ENCODE peak calls at places on chromosomes 6 and 20, in five cellular contexts. One of them, this sample, is unnamed.

GRCh38 chr20:47669489-47669888 is 115.8 kb downstream of the SULF2 start:
- DNase-seq in lower lobe of right lung: no peak
- DNase-seq in GM12865: no peak
- DNase-seq in kidney epithelial cell: no peak
- DNase-seq in heart left ventricle: no peak
- DNase-seq in this sample: no peak

GRCh38 chr6:78910611-78911134 is 43.3 kb downstream of the IRAK1BP1 start:
- DNase-seq in heart left ventricle: peak
- DNase-seq in kidney epithelial cell: no peak
- DNase-seq in lower lobe of right lung: peak
- DNase-seq in GM12865: peak
- DNase-seq in this sample: no peak

GRCh38 chr6:135281227-135281626 is 100.1 kb downstream of the MYB start:
- DNase-seq in heart left ventricle: no peak
- DNase-seq in lower lobe of right lung: no peak
- DNase-seq in kidney epithelial cell: no peak
- DNase-seq in GM12865: no peak
- DNase-seq in this sample: peak

GRCh38 chr6:157879873-157880254 is 56.8 kb downstream of the SNX9 start:
- DNase-seq in heart left ventricle: no peak
- DNase-seq in GM12865: peak
- DNase-seq in kidney epithelial cell: no peak
- DNase-seq in lower lobe of right lung: peak
- DNase-seq in this sample: no peak

GRCh38 chr20:23231561-23232218 is 118.9 kb upstream of the NXT1 start:
- DNase-seq in GM12865: no peak
- DNase-seq in heart left ventricle: no peak
- DNase-seq in lower lobe of right lung: no peak
- DNase-seq in kidney epithelial cell: no peak
- DNase-seq in this sample: no peak

GRCh38 chr6:97133071-97133470 is 149.9 kb downstream of the MMS22L start:
- DNase-seq in heart left ventricle: no peak
- DNase-seq in kidney epithelial cell: no peak
- DNase-seq in lower lobe of right lung: no peak
- DNase-seq in GM12865: no peak
- DNase-seq in this sample: no peak

GRCh38 chr6:16486661-16487060 is 248.3 kb downstream of the GMPR start:
- DNase-seq in GM12865: no peak
- DNase-seq in heart left ventricle: no peak
- DNase-seq in kidney epithelial cell: no peak
- DNase-seq in lower lobe of right lung: no peak
- DNase-seq in this sample: no peak

GRCh38 chr6:112193535-112194051 is 60.8 kb downstream of the LAMA4 start:
- DNase-seq in lower lobe of right lung: no peak
- DNase-seq in heart left ventricle: no peak
- DNase-seq in GM12865: no peak
- DNase-seq in kidney epithelial cell: no peak
- DNase-seq in this sample: no peak

GRCh38 chr20:37992802-37993538 is 40.3 kb downstream of the TTI1 start:
- DNase-seq in lower lobe of right lung: peak
- DNase-seq in heart left ventricle: peak
- DNase-seq in kidney epithelial cell: no peak
- DNase-seq in GM12865: peak
- DNase-seq in this sample: peak

GRCh38 chr6:14207493-14207892 is 89.9 kb downstream of the CD83 start:
- DNase-seq in kidney epithelial cell: peak
- DNase-seq in heart left ventricle: no peak
- DNase-seq in lower lobe of right lung: no peak
- DNase-seq in GM12865: no peak
- DNase-seq in this sample: no peak

GRCh38 chr6:39657355-39657754 is 67.9 kb downstream of the KIF6 start:
- DNase-seq in lower lobe of right lung: no peak
- DNase-seq in GM12865: no peak
- DNase-seq in heart left ventricle: no peak
- DNase-seq in kidney epithelial cell: no peak
- DNase-seq in this sample: no peak

GRCh38 chr6:39653631-39654030 is 71.6 kb downstream of the KIF6 start:
- DNase-seq in lower lobe of right lung: no peak
- DNase-seq in heart left ventricle: no peak
- DNase-seq in GM12865: no peak
- DNase-seq in kidney epithelial cell: no peak
- DNase-seq in this sample: no peak

DNA sequence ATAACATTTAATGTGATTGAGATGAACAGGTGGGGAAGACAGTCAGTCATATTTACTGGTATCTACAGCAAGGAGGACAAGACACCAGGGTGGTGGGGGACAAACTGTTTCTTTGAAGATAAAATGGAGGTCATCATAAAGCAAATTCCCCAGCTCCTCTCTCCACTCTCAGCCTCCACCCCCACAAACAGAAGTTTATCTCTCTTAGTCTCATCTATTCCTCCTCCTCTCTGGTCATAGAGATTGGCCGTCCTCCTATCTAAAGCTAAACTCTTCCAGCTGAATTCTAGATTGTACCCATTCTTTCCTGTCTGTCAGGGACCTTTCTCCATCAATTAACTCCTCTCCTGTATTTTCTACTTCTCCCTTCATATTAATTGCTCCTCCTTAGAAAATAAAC is 71.1 kb downstream of the KIF6 start:
- DNase-seq in heart left ventricle: no peak
- DNase-seq in kidney epithelial cell: no peak
- DNase-seq in GM12865: no peak
- DNase-seq in lower lobe of right lung: no peak
- DNase-seq in this sample: no peak
- H3K4me3 ChIP-seq in heart left ventricle: no peak
- H3K4me3 ChIP-seq in kidney epithelial cell: no peak
- H3K4me3 ChIP-seq in GM12865: no peak
- H3K4me3 ChIP-seq in lower lobe of right lung: no peak
- H3K4me3 ChIP-seq in this sample: no peak

GRCh38 chr20:63731410-63731809 is 5.1 kb upstream of the LIME1 start:
- DNase-seq in kidney epithelial cell: no peak
- DNase-seq in GM12865: no peak
- DNase-seq in lower lobe of right lung: no peak
- DNase-seq in heart left ventricle: no peak
- DNase-seq in this sample: no peak
- H3K4me3 ChIP-seq in kidney epithelial cell: no peak
- H3K4me3 ChIP-seq in GM12865: no peak
- H3K4me3 ChIP-seq in lower lobe of right lung: no peak
- H3K4me3 ChIP-seq in heart left ventricle: no peak
- H3K4me3 ChIP-seq in this sample: peak

DNA sequence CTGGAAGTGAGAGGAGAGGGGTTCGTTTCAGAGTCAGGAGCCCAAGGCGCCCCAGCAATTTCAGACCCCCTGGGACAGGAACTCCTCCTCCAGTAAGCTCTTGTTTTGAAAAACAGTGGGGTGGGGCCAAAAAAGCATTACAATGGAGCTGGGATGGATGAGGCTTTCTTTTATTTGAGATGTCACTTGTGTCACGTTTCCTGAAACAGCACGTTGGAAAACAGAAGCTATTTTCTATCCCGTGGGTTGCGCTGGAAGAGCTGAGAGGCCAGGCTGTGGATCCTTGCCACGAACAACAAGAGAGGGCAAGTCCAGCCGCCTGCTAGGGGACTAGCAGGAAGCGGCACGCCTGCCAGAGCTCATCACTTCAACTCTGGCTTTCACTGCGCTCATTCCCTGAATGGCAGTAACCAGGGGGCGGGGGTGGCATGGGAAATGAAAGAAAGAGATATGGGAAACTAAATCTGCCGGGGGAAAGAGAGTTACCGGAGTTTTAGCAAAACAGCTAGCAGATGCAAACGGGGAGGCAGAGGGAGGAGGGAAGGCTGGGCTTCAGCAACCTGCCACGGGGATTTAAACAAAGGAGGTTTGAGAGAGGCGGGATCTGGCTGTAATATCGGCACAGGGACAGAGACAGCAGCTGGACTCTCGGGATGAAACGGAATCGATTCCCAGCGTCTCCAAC is 34.6 kb downstream of the GCNT2 start:
- DNase-seq in GM12865: no peak
- DNase-seq in kidney epithelial cell: no peak
- DNase-seq in lower lobe of right lung: peak
- DNase-seq in heart left ventricle: peak
- DNase-seq in this sample: no peak
- H3K4me3 ChIP-seq in GM12865: no peak
- H3K4me3 ChIP-seq in kidney epithelial cell: peak
- H3K4me3 ChIP-seq in lower lobe of right lung: peak
- H3K4me3 ChIP-seq in heart left ventricle: peak
- H3K4me3 ChIP-seq in this sample: no peak

GRCh38 chr20:10735195-10735949 is 61.6 kb upstream of the JAG1 start:
- DNase-seq in lower lobe of right lung: no peak
- DNase-seq in kidney epithelial cell: no peak
- DNase-seq in heart left ventricle: peak
- DNase-seq in GM12865: no peak
- DNase-seq in this sample: no peak

GRCh38 chr20:10741060-10741459 is 67.3 kb upstream of the JAG1 start:
- DNase-seq in GM12865: no peak
- DNase-seq in lower lobe of right lung: no peak
- DNase-seq in heart left ventricle: no peak
- DNase-seq in kidney epithelial cell: no peak
- DNase-seq in this sample: no peak

GRCh38 chr20:10739134-10739533 is 65.3 kb upstream of the JAG1 start:
- DNase-seq in lower lobe of right lung: no peak
- DNase-seq in kidney epithelial cell: no peak
- DNase-seq in GM12865: no peak
- DNase-seq in heart left ventricle: no peak
- DNase-seq in this sample: no peak

GRCh38 chr20:10739575-10739974 is 65.8 kb upstream of the JAG1 start:
- DNase-seq in kidney epithelial cell: no peak
- DNase-seq in heart left ventricle: no peak
- DNase-seq in GM12865: peak
- DNase-seq in lower lobe of right lung: no peak
- DNase-seq in this sample: no peak
- H3K4me3 ChIP-seq in kidney epithelial cell: no peak
- H3K4me3 ChIP-seq in heart left ventricle: peak
- H3K4me3 ChIP-seq in GM12865: peak
- H3K4me3 ChIP-seq in lower lobe of right lung: peak
- H3K4me3 ChIP-seq in this sample: no peak

GRCh38 chr20:63177134-63177784 is 38.7 kb downstream of the YTHDF1 start:
- DNase-seq in kidney epithelial cell: no peak
- DNase-seq in lower lobe of right lung: no peak
- DNase-seq in GM12865: peak
- DNase-seq in heart left ventricle: no peak
- DNase-seq in this sample: no peak
- H3K4me3 ChIP-seq in kidney epithelial cell: no peak
- H3K4me3 ChIP-seq in lower lobe of right lung: no peak
- H3K4me3 ChIP-seq in GM12865: no peak
- H3K4me3 ChIP-seq in heart left ventricle: peak
- H3K4me3 ChIP-seq in this sample: no peak

GRCh38 chr20:50347568-50347981 is 156.9 kb downstream of the CEBPB start:
- DNase-seq in GM12865: no peak
- DNase-seq in heart left ventricle: no peak
- DNase-seq in kidney epithelial cell: no peak
- DNase-seq in lower lobe of right lung: no peak
- DNase-seq in this sample: no peak
- H3K4me3 ChIP-seq in GM12865: no peak
- H3K4me3 ChIP-seq in heart left ventricle: no peak
- H3K4me3 ChIP-seq in kidney epithelial cell: no peak
- H3K4me3 ChIP-seq in lower lobe of right lung: no peak
- H3K4me3 ChIP-seq in this sample: no peak

GRCh38 chr6:139981810-139982550 is 607.5 kb upstream of the CITED2 start:
- DNase-seq in GM12865: peak
- DNase-seq in kidney epithelial cell: no peak
- DNase-seq in heart left ventricle: peak
- DNase-seq in lower lobe of right lung: no peak
- DNase-seq in this sample: no peak
- H3K4me3 ChIP-seq in GM12865: no peak
- H3K4me3 ChIP-seq in kidney epithelial cell: no peak
- H3K4me3 ChIP-seq in heart left ventricle: no peak
- H3K4me3 ChIP-seq in lower lobe of right lung: no peak
- H3K4me3 ChIP-seq in this sample: no peak

GRCh38 chr6:142088858-142089216 is 43.9 kb upstream of the GJE1 start:
- DNase-seq in GM12865: no peak
- DNase-seq in lower lobe of right lung: no peak
- DNase-seq in kidney epithelial cell: peak
- DNase-seq in heart left ventricle: peak
- DNase-seq in this sample: no peak
- H3K4me3 ChIP-seq in GM12865: no peak
- H3K4me3 ChIP-seq in lower lobe of right lung: no peak
- H3K4me3 ChIP-seq in kidney epithelial cell: no peak
- H3K4me3 ChIP-seq in heart left ventricle: no peak
- H3K4me3 ChIP-seq in this sample: no peak

GRCh38 chr20:43535370-43536004 is 23.3 kb upstream of the SGK2 start:
- DNase-seq in lower lobe of right lung: no peak
- DNase-seq in GM12865: no peak
- DNase-seq in kidney epithelial cell: no peak
- DNase-seq in heart left ventricle: no peak
- DNase-seq in this sample: no peak

GRCh38 chr20:43534791-43535350 is 24.0 kb upstream of the SGK2 start:
- DNase-seq in heart left ventricle: no peak
- DNase-seq in lower lobe of right lung: no peak
- DNase-seq in GM12865: no peak
- DNase-seq in kidney epithelial cell: no peak
- DNase-seq in this sample: no peak

GRCh38 chr20:43532416-43533055 is 25.0 kb downstream of the L3MBTL1 start:
- DNase-seq in GM12865: no peak
- DNase-seq in heart left ventricle: no peak
- DNase-seq in kidney epithelial cell: no peak
- DNase-seq in lower lobe of right lung: no peak
- DNase-seq in this sample: no peak

GRCh38 chr20:43533060-43533459 is 25.6 kb downstream of the L3MBTL1 start:
- DNase-seq in heart left ventricle: no peak
- DNase-seq in kidney epithelial cell: no peak
- DNase-seq in lower lobe of right lung: no peak
- DNase-seq in GM12865: no peak
- DNase-seq in this sample: no peak

DNA sequence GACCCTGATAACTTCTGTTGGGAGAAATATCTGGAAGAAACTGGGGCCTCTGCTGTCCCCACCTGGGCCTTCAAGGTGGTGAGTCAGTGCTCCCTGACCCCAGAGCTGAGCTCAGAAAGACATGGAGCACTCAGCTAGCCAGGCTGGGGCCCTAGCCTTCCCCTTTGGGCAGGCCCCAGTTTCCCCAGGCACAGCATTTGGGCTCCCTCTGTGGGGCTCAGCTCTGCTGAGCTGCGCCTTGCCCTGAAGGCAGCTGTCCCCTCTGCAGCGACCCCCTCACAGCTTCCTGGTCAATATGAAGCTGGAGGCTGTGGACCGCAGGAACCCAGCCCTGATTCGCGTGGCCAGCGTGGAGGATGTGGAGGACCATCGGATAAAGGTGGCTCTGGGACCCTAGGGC is 24.8 kb upstream of the SGK2 start:
- DNase-seq in lower lobe of right lung: no peak
- DNase-seq in heart left ventricle: no peak
- DNase-seq in kidney epithelial cell: no peak
- DNase-seq in GM12865: no peak
- DNase-seq in this sample: no peak
- H3K4me3 ChIP-seq in lower lobe of right lung: no peak
- H3K4me3 ChIP-seq in heart left ventricle: no peak
- H3K4me3 ChIP-seq in kidney epithelial cell: no peak
- H3K4me3 ChIP-seq in GM12865: no peak
- H3K4me3 ChIP-seq in this sample: no peak

GRCh38 chr6:34318492-34319470 is 70.0 kb upstream of the SMIM29 start:
- DNase-seq in lower lobe of right lung: no peak
- DNase-seq in GM12865: no peak
- DNase-seq in heart left ventricle: no peak
- DNase-seq in kidney epithelial cell: no peak
- DNase-seq in this sample: no peak
- H3K4me3 ChIP-seq in lower lobe of right lung: no peak
- H3K4me3 ChIP-seq in GM12865: no peak
- H3K4me3 ChIP-seq in heart left ventricle: no peak
- H3K4me3 ChIP-seq in kidney epithelial cell: no peak
- H3K4me3 ChIP-seq in this sample: no peak

This sample was measured in Jurkat, Clone E6-1.